ENCODE peak calls at places on chromosomes 16 and 17, in nine cellular contexts. U is transverse colon, K is breast epithelium, L is heart left ventricle, H is ovary, C is HCT116, E is body of pancreas, B is Peyer's patch, W is right lobe of liver. G is an unnamed sample.
A peak's percentile ranks its signal among the peaks of the same experiment; 100 is the strongest.

GRCh38 chr17:59046192-59046591 is 60.5 kb downstream of the TRIM37 start:
- DNase-seq in C (no peak), B (no peak), U (no peak), K (no peak), E (no peak), H (no peak), W (no peak), L (no peak), G (no peak)

GRCh38 chr16:3519581-3519980 is 18.8 kb downstream of the CLUAP1 start:
- DNase-seq in B (no peak), L (no peak), C (no peak), U (no peak), H (no peak), K (no peak), W (no peak), E (no peak), G (no peak)

GRCh38 chr16:59154295-59154694 is 420.2 kb upstream of the GOT2 start:
- DNase-seq in W (no peak), E (no peak), K (no peak), B (no peak), U (no peak), H (no peak), L (no peak), C (no peak), G (no peak)

GRCh38 chr16:89602273-89602951 is 11.0 kb upstream of the DPEP1 start:
- DNase-seq in H (peak; percentile 64), U (no peak), L (no peak), E (no peak), K (no peak), C (peak; percentile 24), W (no peak), B (no peak), G (no peak)

GRCh38 chr17:73139296-73139695 is 25.5 kb upstream of the SSTR2 start:
- DNase-seq in B (no peak), L (no peak), C (no peak), K (no peak), U (no peak), W (no peak), H (no peak), E (no peak), G (no peak)

GRCh38 chr16:74718140-74718539 is 17.5 kb upstream of the MLKL start:
- DNase-seq in C (no peak), W (peak; percentile 13), E (no peak), U (no peak), H (no peak), L (no peak), K (no peak), B (peak; percentile 26), G (no peak)

GRCh38 chr16:80716564-80717139 is 87.7 kb downstream of the CDYL2 start:
- DNase-seq in U (no peak), W (no peak), H (no peak), B (no peak), E (no peak), L (no peak), K (no peak), C (no peak), G (no peak)

GRCh38 chr16:85394511-85395206 is 218.5 kb upstream of the GSE1 start:
- DNase-seq in H (peak; percentile 31), W (peak; percentile 26), E (no peak), U (no peak), C (no peak), B (no peak), K (no peak), L (peak; percentile 37), G (no peak)

GRCh38 chr16:89001117-89002027 is 24.4 kb upstream of the CBFA2T3 start:
- DNase-seq in U (no peak), W (peak; percentile 29), H (no peak), K (no peak), E (no peak), B (no peak), C (no peak), L (no peak), G (no peak)

GRCh38 chr17:7710341-7710740 is 5.3 kb downstream of the EFNB3 start:
- DNase-seq in H (no peak), K (no peak), E (no peak), L (no peak), C (no peak), U (no peak), B (no peak), W (no peak), G (no peak)

GRCh38 chr16:24844101-24845030 is 1.4 kb upstream of the SLC5A11 start:
- DNase-seq in B (peak; percentile 71), E (no peak), K (no peak), C (peak; percentile 42), L (no peak), H (no peak), U (peak; percentile 36), W (no peak), G (no peak)

GRCh38 chr17:44069974-44070454 is 521 bp upstream of the G6PC3 start:
- DNase-seq in U (no peak), L (peak; percentile 28), C (peak; percentile 36), K (no peak), B (no peak), H (no peak), W (peak; percentile 25), E (no peak), G (no peak)

GRCh38 chr17:75406222-75406615 is 741 bp upstream of the GRB2 start:
- DNase-seq in E (no peak), H (no peak), K (no peak), L (no peak), U (no peak), W (no peak), C (no peak), B (peak; percentile 7), G (no peak)

GRCh38 chr16:67480833-67481560 is at the start of gene ATP6V0D1:
- DNase-seq in L (peak; percentile 99), W (peak; percentile 99), K (peak; percentile 97), C (peak; percentile 94), E (peak; percentile 99), H (peak; percentile 99), B (peak; percentile 100), U (peak; percentile 100), G (peak; percentile 99)
- TF ChIP-seq POLR2A in L (peak; percentile 84), W (peak; percentile 77), K (peak; percentile 76), C (no peak), E (peak; percentile 81), H (peak; percentile 64), B (peak; percentile 94), U (peak; percentile 91), G (peak; percentile 92)

GRCh38 chr16:31920373-31920772 is 46.8 kb downstream of the ZNF267 start:
- DNase-seq in U (no peak), C (no peak), E (no peak), W (no peak), K (no peak), H (no peak), B (no peak), L (no peak), G (no peak)

GRCh38 chr16:31913668-31914067 is 40.1 kb downstream of the ZNF267 start:
- DNase-seq in E (no peak), U (no peak), C (no peak), W (no peak), H (no peak), B (no peak), L (no peak), K (no peak), G (no peak)

DNA sequence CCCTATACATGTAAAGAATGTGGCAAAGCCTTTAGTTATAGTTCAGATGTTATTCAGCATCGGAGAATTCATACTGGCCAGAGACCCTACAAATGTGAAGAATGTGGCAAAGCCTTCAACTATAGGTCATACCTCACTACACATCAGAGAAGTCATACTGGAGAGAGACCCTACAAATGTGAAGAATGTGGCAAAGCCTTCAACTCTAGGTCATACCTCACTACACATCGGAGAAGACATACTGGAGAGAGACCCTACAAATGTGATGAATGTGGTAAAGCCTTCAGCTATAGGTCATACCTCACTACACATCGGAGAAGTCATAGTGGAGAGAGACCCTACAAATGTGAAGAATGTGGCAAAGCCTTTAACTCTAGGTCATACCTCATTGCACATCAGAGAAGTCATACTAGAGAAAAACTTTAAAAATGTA is 42.5 kb downstream of the ZNF267 start:
- DNase-seq in H (no peak), U (no peak), K (no peak), W (no peak), L (no peak), C (no peak), B (no peak), E (no peak), G (no peak)
- H3K9me3 ChIP-seq in H (peaks cover 26% of the 10 kb centered on the region), U (peaks cover 99% of the 10 kb centered on the region), K (peaks cover 85% of the 10 kb centered on the region), W (peaks cover 70% of the 10 kb centered on the region), L (peaks cover 54% of the 10 kb centered on the region), C (peaks cover 57% of the 10 kb centered on the region), B (peaks cover 98% of the 10 kb centered on the region), E (no peaks in the 10 kb centered on the region), G (peaks cover 92% of the 10 kb centered on the region)

DNA sequence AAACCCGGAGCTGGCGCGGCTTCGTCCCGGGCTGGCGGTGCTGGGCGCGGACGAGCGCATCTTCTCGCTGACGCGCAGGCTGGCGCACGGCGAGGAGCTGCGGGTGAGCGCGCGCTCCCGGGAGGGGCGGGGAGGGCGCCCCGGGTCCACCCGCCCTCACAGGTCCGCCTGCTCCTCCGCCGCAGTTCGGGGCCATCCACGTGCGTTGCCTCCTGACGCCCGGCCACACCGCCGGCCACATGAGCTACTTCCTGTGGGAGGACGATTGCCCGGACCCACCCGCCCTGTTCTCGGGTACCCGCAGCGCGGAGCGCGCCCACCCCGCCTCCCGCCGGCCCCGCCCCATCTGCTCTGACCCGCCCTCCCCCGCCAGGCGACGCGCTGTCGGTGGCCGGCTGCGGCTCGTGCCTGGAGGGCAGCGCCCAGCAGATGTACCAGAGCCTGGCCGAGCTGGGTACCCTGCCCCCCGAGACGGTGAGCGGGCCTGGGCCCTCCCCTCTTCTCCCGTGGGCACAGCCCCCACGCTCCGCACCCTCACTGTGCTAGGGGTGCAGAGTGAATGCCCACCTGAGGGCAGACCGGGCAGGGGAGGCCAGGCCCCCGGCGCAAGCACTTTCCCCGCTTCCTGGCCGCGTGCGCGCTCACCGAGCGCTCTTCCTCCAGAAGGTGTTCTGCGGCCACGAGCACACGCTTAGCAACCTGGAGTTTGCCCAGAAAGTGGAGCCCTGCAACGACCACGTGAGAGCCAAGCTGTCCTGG is 1.4 kb downstream of the HAGHL start:
- DNase-seq in C (peak; percentile 86), H (no peak), L (peak; percentile 82), E (peak; percentile 66), K (peak; percentile 48), W (no peak), U (peak; percentile 79), B (peak; percentile 78), G (no peak)
- TF ChIP-seq POLR2A in C (peak; percentile 71), H (no peak), L (no peak), E (no peak), K (no peak), W (no peak), U (no peak), B (no peak), G (no peak)

DNA sequence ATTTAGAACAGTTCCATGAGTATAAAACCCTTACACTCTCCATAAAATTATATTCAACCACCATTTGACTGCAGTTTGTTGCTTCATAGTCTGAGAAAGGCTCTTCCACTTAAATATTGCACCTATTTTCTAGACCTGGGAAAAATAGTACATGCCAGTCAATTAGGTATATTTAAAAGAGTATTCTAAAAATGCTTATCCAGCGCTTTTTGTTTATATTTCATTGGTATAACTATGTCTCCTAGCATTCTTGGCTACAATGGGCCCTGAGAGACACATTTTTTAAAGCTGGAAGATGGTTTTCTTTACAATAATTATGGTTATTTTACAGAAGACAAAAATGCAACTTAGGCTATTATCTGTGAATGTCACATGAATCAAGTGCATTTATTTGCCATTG is 439.4 kb downstream of the KCNJ18 start:
- DNase-seq in C (no peak), K (no peak), E (no peak), U (no peak), L (no peak), B (no peak), W (no peak), H (no peak), G (no peak)
- H3K9me3 ChIP-seq in C (peaks cover 23% of the 10 kb centered on the region), K (no peaks in the 10 kb centered on the region), E (no peaks in the 10 kb centered on the region), U (peaks cover 16% of the 10 kb centered on the region), L (no peaks in the 10 kb centered on the region), B (no peaks in the 10 kb centered on the region), W (no peaks in the 10 kb centered on the region), H (no peaks in the 10 kb centered on the region), G (no peaks in the 10 kb centered on the region)

GRCh38 chr17:57931488-57932137 is 23.6 kb downstream of the CUEDC1 start:
- DNase-seq in W (no peak), K (peak; percentile 76), H (no peak), E (no peak), B (no peak), L (no peak), U (no peak), C (no peak), G (no peak)
- TF ChIP-seq POLR2A in W (no peak), K (no peak), H (no peak), E (no peak), B (no peak), L (no peak), U (no peak), C (no peak), G (no peak)

G was measured in adrenal gland.